ENCODE peak calls at places on chromosomes 2 and 18, in five cellular contexts. N is astrocyte; L is CD4-positive, alpha-beta memory T cell; X is right cardiac atrium; G is HCT116. F is an unnamed sample.
A peak's percentile ranks its signal among the peaks of the same experiment; 100 is the strongest.

GRCh38 chr2:3633089-3633981 is 24.7 kb upstream of the ALLC start:
- DNase-seq in N (peak; percentile 20), L (no peak), X (peak; percentile 29), G (no peak), F (no peak)

GRCh38 chr2:226797289-226797988 is 2.2 kb downstream of the IRS1 start:
- DNase-seq in N (no peak), L (peak; percentile 37), X (peak; percentile 85), G (no peak), F (no peak)

GRCh38 chr18:70936160-70936559 is 647.3 kb downstream of the SOCS6 start:
- DNase-seq in N (no peak), L (no peak), X (peak; percentile 1), G (no peak), F (no peak)

GRCh38 chr2:207042155-207042554 is 102.8 kb downstream of the CPO start:
- DNase-seq in N (peak; percentile 36), L (no peak), X (no peak), G (no peak), F (no peak)

GRCh38 chr2:8477511-8478132 is 204.2 kb upstream of the ID2 start:
- DNase-seq in N (no peak), L (peak; percentile 66), X (peak; percentile 44), G (no peak), F (peak; percentile 25)

GRCh38 chr2:139652385-139652784 is 872.2 kb upstream of the NXPH2 start:
- DNase-seq in N (no peak), L (no peak), X (no peak), G (peak; percentile 43), F (no peak)

GRCh38 chr2:127417406-127417805 is 821 bp upstream of the PROC start:
- DNase-seq in N (no peak), L (no peak), X (no peak), G (no peak), F (no peak)

GRCh38 chr18:36899289-36899688 is 70.4 kb downstream of the KIAA1328 start:
- DNase-seq in N (no peak), L (no peak), X (no peak), G (peak; percentile 39), F (no peak)

GRCh38 chr18:46555724-46556123 is 101.3 kb downstream of the LOXHD1 start:
- DNase-seq in N (no peak), L (no peak), X (no peak), G (peak; percentile 32), F (no peak)

GRCh38 chr18:63575680-63576079 is 11.5 kb upstream of the SERPINB13 start:
- DNase-seq in N (no peak), L (no peak), X (no peak), G (no peak), F (no peak)

GRCh38 chr18:35502062-35502461 is 4.3 kb upstream of the INO80C start:
- DNase-seq in N (no peak), L (no peak), X (no peak), G (no peak), F (no peak)

GRCh38 chr2:40213071-40213470 is 238.8 kb downstream of the SLC8A1 start:
- DNase-seq in N (peak; percentile 70), L (no peak), X (no peak), G (no peak), F (no peak)

GRCh38 chr2:85134255-85135065 is 1.3 kb downstream of the TCF7L1 start:
- DNase-seq in N (peak; percentile 35), L (no peak), X (peak; percentile 83), G (no peak), F (no peak)

GRCh38 chr18:60585670-60586069 is 213.1 kb upstream of the MC4R start:
- DNase-seq in N (no peak), L (no peak), X (no peak), G (no peak), F (no peak)

GRCh38 chr2:4139711-4140110 is 436.3 kb downstream of the DCDC2C start:
- DNase-seq in N (no peak), L (no peak), X (no peak), G (no peak), F (no peak)

GRCh38 chr2:42132066-42132965 is 36.8 kb upstream of the EML4 start:
- DNase-seq in N (peak; percentile 98), L (peak; percentile 62), X (no peak), G (no peak), F (no peak)

GRCh38 chr2:8882094-8882493 is 44.7 kb upstream of the KIDINS220 start:
- DNase-seq in N (no peak), L (no peak), X (no peak), G (peak; percentile 22), F (no peak)

GRCh38 chr2:222311978-222312738 is 13.4 kb upstream of the PAX3 start:
- DNase-seq in N (no peak), L (no peak), X (no peak), G (no peak), F (no peak)

GRCh38 chr18:34650121-34650545 is 60.0 kb upstream of the DTNA start:
- DNase-seq in N (peak; percentile 84), L (no peak), X (no peak), G (no peak), F (no peak)

GRCh38 chr2:9793156-9793917 is 49.9 kb upstream of the TAF1B start:
- DNase-seq in N (no peak), L (no peak), X (no peak), G (no peak), F (no peak)

GRCh38 chr18:10892801-10893595 is 256.4 kb downstream of the PIEZO2 start:
- DNase-seq in N (no peak), L (no peak), X (no peak), G (no peak), F (no peak)

GRCh38 chr18:48868468-48869466 is 82.0 kb downstream of the SMAD7 start:
- DNase-seq in N (no peak), L (no peak), X (peak; percentile 31), G (no peak), F (no peak)

GRCh38 chr18:73577365-73577764 is 570.3 kb downstream of the FBXO15 start:
- DNase-seq in N (peak; percentile 53), L (no peak), X (no peak), G (no peak), F (no peak)
- H3K9me3 ChIP-seq in N (no peaks in the 10 kb centered on the region), L (no peaks in the 10 kb centered on the region), X (no peaks in the 10 kb centered on the region), G (peaks cover 12% of the 10 kb centered on the region), F (no peaks in the 10 kb centered on the region)

GRCh38 chr2:215777481-215778044 is 235.8 kb downstream of the MREG start:
- DNase-seq in N (no peak), L (no peak), X (no peak), G (no peak), F (no peak)
- H3K9me3 ChIP-seq in N (no peaks in the 10 kb centered on the region), L (no peaks in the 10 kb centered on the region), X (no peaks in the 10 kb centered on the region), G (no peaks in the 10 kb centered on the region), F (no peaks in the 10 kb centered on the region)

GRCh38 chr2:63272560-63272959 is 221.9 kb downstream of the OTX1 start:
- DNase-seq in N (no peak), L (no peak), X (no peak), G (no peak), F (no peak)
- H3K9me3 ChIP-seq in N (peaks cover 5% of the 10 kb centered on the region), L (no peaks in the 10 kb centered on the region), X (no peaks in the 10 kb centered on the region), G (no peaks in the 10 kb centered on the region), F (peaks cover 18% of the 10 kb centered on the region)

GRCh38 chr2:112034924-112035323 is 20.1 kb upstream of the TMEM87B start:
- DNase-seq in N (no peak), L (no peak), X (no peak), G (no peak), F (no peak)
- H3K9me3 ChIP-seq in N (no peaks in the 10 kb centered on the region), L (no peaks in the 10 kb centered on the region), X (no peaks in the 10 kb centered on the region), G (peaks cover 5% of the 10 kb centered on the region), F (peaks cover 3% of the 10 kb centered on the region)

GRCh38 chr18:14976736-14977430 is 228.9 kb downstream of the ANKRD30B start:
- DNase-seq in N (no peak), L (no peak), X (no peak), G (no peak), F (no peak)
- H3K9me3 ChIP-seq in N (peaks cover 3% of the 10 kb centered on the region), L (no peaks in the 10 kb centered on the region), X (no peaks in the 10 kb centered on the region), G (peaks cover 6% of the 10 kb centered on the region), F (no peaks in the 10 kb centered on the region)

GRCh38 chr2:128469203-128469602 is 150.5 kb upstream of the HS6ST1 start:
- DNase-seq in N (no peak), L (no peak), X (no peak), G (peak; percentile 4), F (no peak)

GRCh38 chr2:128467321-128467901 is 148.7 kb upstream of the HS6ST1 start:
- DNase-seq in N (no peak), L (no peak), X (peak; percentile 77), G (no peak), F (no peak)

GRCh38 chr2:128466377-128467175 is 147.9 kb upstream of the HS6ST1 start:
- DNase-seq in N (no peak), L (no peak), X (peak; percentile 89), G (no peak), F (no peak)

GRCh38 chr2:128469875-128470274 is 151.2 kb upstream of the HS6ST1 start:
- DNase-seq in N (no peak), L (no peak), X (no peak), G (no peak), F (no peak)

GRCh38 chr2:128468186-128468585 is 149.5 kb upstream of the HS6ST1 start:
- DNase-seq in N (no peak), L (no peak), X (peak; percentile 9), G (no peak), F (no peak)
- H3K9me3 ChIP-seq in N (peaks cover 32% of the 10 kb centered on the region), L (peaks cover 14% of the 10 kb centered on the region), X (peaks cover 4% of the 10 kb centered on the region), G (peaks cover 15% of the 10 kb centered on the region), F (peaks cover 6% of the 10 kb centered on the region)

DNA sequence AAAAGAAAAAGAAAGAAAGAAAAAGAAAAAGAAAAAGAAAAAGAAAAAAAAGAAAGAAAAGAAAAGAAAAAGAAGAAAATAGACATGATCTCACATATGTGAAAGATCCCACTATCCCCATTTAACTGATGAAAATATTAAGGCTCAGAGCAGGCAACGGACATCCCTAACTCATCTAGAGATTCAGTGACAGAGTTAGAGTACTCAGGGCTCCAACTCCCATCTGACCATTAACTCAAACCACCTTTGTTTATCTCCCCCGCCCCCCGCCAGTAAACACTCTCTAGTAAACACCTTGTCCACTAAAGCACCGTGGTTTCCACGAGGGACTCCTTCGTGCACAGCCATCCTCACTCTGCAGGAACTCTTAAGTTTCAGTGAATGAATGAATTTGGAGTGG is 142.9 kb downstream of the TGIF1 start:
- DNase-seq in N (no peak), L (no peak), X (no peak), G (no peak), F (no peak)
- H3K9me3 ChIP-seq in N (no peaks in the 10 kb centered on the region), L (no peaks in the 10 kb centered on the region), X (no peaks in the 10 kb centered on the region), G (no peaks in the 10 kb centered on the region), F (no peaks in the 10 kb centered on the region)

F was measured in T-helper 17 cell.